ENCODE peak calls at places on chromosomes 1 and 21, in eight cellular contexts. One of them, this sample, is unnamed.

GRCh38 chr1:199691540-199691939 is 336.0 kb upstream of the NR5A2 start:
- DNase-seq in body of pancreas: no peak
- DNase-seq in HCT116: peak
- DNase-seq in effector memory CD4-positive, alpha-beta T cell: no peak
- DNase-seq in upper lobe of right lung: no peak
- DNase-seq in dorsolateral prefrontal cortex: no peak
- DNase-seq in CD8-positive, alpha-beta memory T cell: no peak
- DNase-seq in GM12878: no peak
- DNase-seq in this sample: no peak

GRCh38 chr1:209755926-209756607 is at the start of gene TRAF3IP3:
- DNase-seq in body of pancreas: no peak
- DNase-seq in HCT116: no peak
- DNase-seq in effector memory CD4-positive, alpha-beta T cell: peak
- DNase-seq in upper lobe of right lung: no peak
- DNase-seq in dorsolateral prefrontal cortex: no peak
- DNase-seq in CD8-positive, alpha-beta memory T cell: peak
- DNase-seq in GM12878: peak
- DNase-seq in this sample: no peak

GRCh38 chr1:27436204-27437159 is 44.1 kb downstream of the GPR3 start:
- DNase-seq in body of pancreas: no peak
- DNase-seq in HCT116: peak
- DNase-seq in effector memory CD4-positive, alpha-beta T cell: no peak
- DNase-seq in upper lobe of right lung: no peak
- DNase-seq in dorsolateral prefrontal cortex: no peak
- DNase-seq in CD8-positive, alpha-beta memory T cell: no peak
- DNase-seq in GM12878: no peak
- DNase-seq in this sample: no peak

GRCh38 chr1:86450847-86451246 is 17.9 kb upstream of the CLCA1 start:
- DNase-seq in body of pancreas: no peak
- DNase-seq in HCT116: no peak
- DNase-seq in effector memory CD4-positive, alpha-beta T cell: no peak
- DNase-seq in upper lobe of right lung: no peak
- DNase-seq in dorsolateral prefrontal cortex: no peak
- DNase-seq in CD8-positive, alpha-beta memory T cell: no peak
- DNase-seq in GM12878: no peak
- DNase-seq in this sample: no peak

GRCh38 chr1:175434268-175434860 is 241.8 kb upstream of the KIAA0040 start:
- DNase-seq in body of pancreas: peak
- DNase-seq in HCT116: no peak
- DNase-seq in effector memory CD4-positive, alpha-beta T cell: no peak
- DNase-seq in upper lobe of right lung: no peak
- DNase-seq in dorsolateral prefrontal cortex: no peak
- DNase-seq in CD8-positive, alpha-beta memory T cell: no peak
- DNase-seq in GM12878: no peak
- DNase-seq in this sample: no peak

GRCh38 chr1:165884690-165885304 is 57.4 kb downstream of the UCK2 start:
- DNase-seq in body of pancreas: no peak
- DNase-seq in HCT116: no peak
- DNase-seq in effector memory CD4-positive, alpha-beta T cell: no peak
- DNase-seq in upper lobe of right lung: no peak
- DNase-seq in dorsolateral prefrontal cortex: no peak
- DNase-seq in CD8-positive, alpha-beta memory T cell: no peak
- DNase-seq in GM12878: no peak
- DNase-seq in this sample: no peak

GRCh38 chr1:67489643-67490042 is 59.4 kb upstream of the SERBP1 start:
- DNase-seq in body of pancreas: no peak
- DNase-seq in HCT116: peak
- DNase-seq in effector memory CD4-positive, alpha-beta T cell: no peak
- DNase-seq in upper lobe of right lung: no peak
- DNase-seq in dorsolateral prefrontal cortex: no peak
- DNase-seq in CD8-positive, alpha-beta memory T cell: no peak
- DNase-seq in GM12878: peak
- DNase-seq in this sample: no peak

GRCh38 chr1:89555550-89555949 is 30.9 kb downstream of the LRRC8B start:
- DNase-seq in body of pancreas: no peak
- DNase-seq in HCT116: no peak
- DNase-seq in effector memory CD4-positive, alpha-beta T cell: no peak
- DNase-seq in upper lobe of right lung: no peak
- DNase-seq in dorsolateral prefrontal cortex: no peak
- DNase-seq in CD8-positive, alpha-beta memory T cell: no peak
- DNase-seq in GM12878: no peak
- DNase-seq in this sample: no peak

GRCh38 chr1:234683856-234684632 is 74.1 kb upstream of the IRF2BP2 start:
- DNase-seq in body of pancreas: peak
- DNase-seq in HCT116: peak
- DNase-seq in effector memory CD4-positive, alpha-beta T cell: no peak
- DNase-seq in upper lobe of right lung: peak
- DNase-seq in dorsolateral prefrontal cortex: no peak
- DNase-seq in CD8-positive, alpha-beta memory T cell: no peak
- DNase-seq in GM12878: no peak
- DNase-seq in this sample: no peak

GRCh38 chr1:82762829-82763532 is 962.2 kb downstream of the ADGRL2 start:
- DNase-seq in body of pancreas: no peak
- DNase-seq in HCT116: no peak
- DNase-seq in effector memory CD4-positive, alpha-beta T cell: no peak
- DNase-seq in upper lobe of right lung: no peak
- DNase-seq in dorsolateral prefrontal cortex: no peak
- DNase-seq in CD8-positive, alpha-beta memory T cell: no peak
- DNase-seq in GM12878: peak
- DNase-seq in this sample: no peak

GRCh38 chr21:28908351-28908750 is 84.3 kb downstream of the LTN1 start:
- DNase-seq in body of pancreas: no peak
- DNase-seq in HCT116: no peak
- DNase-seq in effector memory CD4-positive, alpha-beta T cell: no peak
- DNase-seq in upper lobe of right lung: no peak
- DNase-seq in dorsolateral prefrontal cortex: no peak
- DNase-seq in CD8-positive, alpha-beta memory T cell: no peak
- DNase-seq in GM12878: no peak
- DNase-seq in this sample: no peak

GRCh38 chr21:25558123-25558522 is 49.2 kb downstream of the MRPL39 start:
- DNase-seq in body of pancreas: no peak
- DNase-seq in HCT116: no peak
- DNase-seq in effector memory CD4-positive, alpha-beta T cell: no peak
- DNase-seq in upper lobe of right lung: no peak
- DNase-seq in dorsolateral prefrontal cortex: no peak
- DNase-seq in CD8-positive, alpha-beta memory T cell: no peak
- DNase-seq in GM12878: no peak
- DNase-seq in this sample: no peak

GRCh38 chr21:32312321-32312720 is 13.7 kb downstream of the MRAP start:
- DNase-seq in body of pancreas: no peak
- DNase-seq in HCT116: no peak
- DNase-seq in effector memory CD4-positive, alpha-beta T cell: no peak
- DNase-seq in upper lobe of right lung: no peak
- DNase-seq in dorsolateral prefrontal cortex: no peak
- DNase-seq in CD8-positive, alpha-beta memory T cell: no peak
- DNase-seq in GM12878: no peak
- DNase-seq in this sample: no peak

GRCh38 chr1:15174615-15174983 is 21.1 kb downstream of the TMEM51 start:
- DNase-seq in body of pancreas: no peak
- DNase-seq in HCT116: no peak
- DNase-seq in effector memory CD4-positive, alpha-beta T cell: no peak
- DNase-seq in upper lobe of right lung: no peak
- DNase-seq in dorsolateral prefrontal cortex: no peak
- DNase-seq in CD8-positive, alpha-beta memory T cell: no peak
- DNase-seq in GM12878: no peak
- DNase-seq in this sample: no peak

GRCh38 chr1:160361199-160361598 is 5.7 kb upstream of the NHLH1 start:
- DNase-seq in body of pancreas: no peak
- DNase-seq in HCT116: no peak
- DNase-seq in effector memory CD4-positive, alpha-beta T cell: no peak
- DNase-seq in upper lobe of right lung: no peak
- DNase-seq in dorsolateral prefrontal cortex: no peak
- DNase-seq in CD8-positive, alpha-beta memory T cell: no peak
- DNase-seq in GM12878: no peak
- DNase-seq in this sample: no peak

GRCh38 chr21:15730484-15731242 is 881 bp downstream of the USP25 start:
- DNase-seq in body of pancreas: no peak
- DNase-seq in HCT116: no peak
- DNase-seq in effector memory CD4-positive, alpha-beta T cell: no peak
- DNase-seq in upper lobe of right lung: no peak
- DNase-seq in dorsolateral prefrontal cortex: no peak
- DNase-seq in CD8-positive, alpha-beta memory T cell: no peak
- DNase-seq in GM12878: no peak
- DNase-seq in this sample: no peak

GRCh38 chr1:37890378-37891014 is 31.1 kb upstream of the MTF1 start:
- DNase-seq in body of pancreas: no peak
- DNase-seq in HCT116: peak
- DNase-seq in effector memory CD4-positive, alpha-beta T cell: no peak
- DNase-seq in upper lobe of right lung: no peak
- DNase-seq in dorsolateral prefrontal cortex: no peak
- DNase-seq in CD8-positive, alpha-beta memory T cell: no peak
- DNase-seq in GM12878: peak
- DNase-seq in this sample: no peak

GRCh38 chr1:33349081-33349759 is 28.3 kb upstream of the A3GALT2 start:
- DNase-seq in body of pancreas: peak
- DNase-seq in HCT116: no peak
- DNase-seq in effector memory CD4-positive, alpha-beta T cell: peak
- DNase-seq in upper lobe of right lung: peak
- DNase-seq in dorsolateral prefrontal cortex: peak
- DNase-seq in CD8-positive, alpha-beta memory T cell: peak
- DNase-seq in GM12878: no peak
- DNase-seq in this sample: no peak

GRCh38 chr1:109250454-109251276 is 1.3 kb downstream of the CELSR2 start:
- DNase-seq in body of pancreas: no peak
- DNase-seq in HCT116: no peak
- DNase-seq in effector memory CD4-positive, alpha-beta T cell: no peak
- DNase-seq in upper lobe of right lung: peak
- DNase-seq in dorsolateral prefrontal cortex: no peak
- DNase-seq in CD8-positive, alpha-beta memory T cell: no peak
- DNase-seq in GM12878: no peak
- DNase-seq in this sample: no peak

GRCh38 chr1:109252893-109253802 is 3.8 kb downstream of the CELSR2 start:
- DNase-seq in body of pancreas: peak
- DNase-seq in HCT116: no peak
- DNase-seq in effector memory CD4-positive, alpha-beta T cell: no peak
- DNase-seq in upper lobe of right lung: peak
- DNase-seq in dorsolateral prefrontal cortex: peak
- DNase-seq in CD8-positive, alpha-beta memory T cell: no peak
- DNase-seq in GM12878: no peak
- DNase-seq in this sample: no peak

GRCh38 chr1:109249654-109250401 is 489 bp downstream of the CELSR2 start:
- DNase-seq in body of pancreas: no peak
- DNase-seq in HCT116: no peak
- DNase-seq in effector memory CD4-positive, alpha-beta T cell: no peak
- DNase-seq in upper lobe of right lung: peak
- DNase-seq in dorsolateral prefrontal cortex: no peak
- DNase-seq in CD8-positive, alpha-beta memory T cell: no peak
- DNase-seq in GM12878: no peak
- DNase-seq in this sample: no peak

GRCh38 chr1:109252167-109252892 is 3.0 kb downstream of the CELSR2 start:
- DNase-seq in body of pancreas: no peak
- DNase-seq in HCT116: no peak
- DNase-seq in effector memory CD4-positive, alpha-beta T cell: no peak
- DNase-seq in upper lobe of right lung: peak
- DNase-seq in dorsolateral prefrontal cortex: no peak
- DNase-seq in CD8-positive, alpha-beta memory T cell: no peak
- DNase-seq in GM12878: no peak
- DNase-seq in this sample: no peak

GRCh38 chr1:109251277-109252166 is 2.2 kb downstream of the CELSR2 start:
- DNase-seq in body of pancreas: no peak
- DNase-seq in HCT116: no peak
- DNase-seq in effector memory CD4-positive, alpha-beta T cell: no peak
- DNase-seq in upper lobe of right lung: peak
- DNase-seq in dorsolateral prefrontal cortex: no peak
- DNase-seq in CD8-positive, alpha-beta memory T cell: no peak
- DNase-seq in GM12878: no peak
- DNase-seq in this sample: no peak
- H3K27ac ChIP-seq in body of pancreas: no peak
- H3K27ac ChIP-seq in HCT116: no peak
- H3K27ac ChIP-seq in effector memory CD4-positive, alpha-beta T cell: no peak
- H3K27ac ChIP-seq in upper lobe of right lung: no peak
- H3K27ac ChIP-seq in dorsolateral prefrontal cortex: no peak
- H3K27ac ChIP-seq in CD8-positive, alpha-beta memory T cell: no peak
- H3K27ac ChIP-seq in GM12878: no peak
- H3K27ac ChIP-seq in this sample: no peak

GRCh38 chr1:207047529-207047928 is 3.5 kb downstream of the YOD1 start:
- DNase-seq in body of pancreas: no peak
- DNase-seq in HCT116: no peak
- DNase-seq in effector memory CD4-positive, alpha-beta T cell: no peak
- DNase-seq in upper lobe of right lung: no peak
- DNase-seq in dorsolateral prefrontal cortex: no peak
- DNase-seq in CD8-positive, alpha-beta memory T cell: no peak
- DNase-seq in GM12878: no peak
- DNase-seq in this sample: no peak
- H3K4me3 ChIP-seq in body of pancreas: no peak
- H3K4me3 ChIP-seq in HCT116: no peak
- H3K4me3 ChIP-seq in effector memory CD4-positive, alpha-beta T cell: no peak
- H3K4me3 ChIP-seq in upper lobe of right lung: no peak
- H3K4me3 ChIP-seq in dorsolateral prefrontal cortex: no peak
- H3K4me3 ChIP-seq in CD8-positive, alpha-beta memory T cell: no peak
- H3K4me3 ChIP-seq in GM12878: no peak
- H3K4me3 ChIP-seq in this sample: no peak

DNA sequence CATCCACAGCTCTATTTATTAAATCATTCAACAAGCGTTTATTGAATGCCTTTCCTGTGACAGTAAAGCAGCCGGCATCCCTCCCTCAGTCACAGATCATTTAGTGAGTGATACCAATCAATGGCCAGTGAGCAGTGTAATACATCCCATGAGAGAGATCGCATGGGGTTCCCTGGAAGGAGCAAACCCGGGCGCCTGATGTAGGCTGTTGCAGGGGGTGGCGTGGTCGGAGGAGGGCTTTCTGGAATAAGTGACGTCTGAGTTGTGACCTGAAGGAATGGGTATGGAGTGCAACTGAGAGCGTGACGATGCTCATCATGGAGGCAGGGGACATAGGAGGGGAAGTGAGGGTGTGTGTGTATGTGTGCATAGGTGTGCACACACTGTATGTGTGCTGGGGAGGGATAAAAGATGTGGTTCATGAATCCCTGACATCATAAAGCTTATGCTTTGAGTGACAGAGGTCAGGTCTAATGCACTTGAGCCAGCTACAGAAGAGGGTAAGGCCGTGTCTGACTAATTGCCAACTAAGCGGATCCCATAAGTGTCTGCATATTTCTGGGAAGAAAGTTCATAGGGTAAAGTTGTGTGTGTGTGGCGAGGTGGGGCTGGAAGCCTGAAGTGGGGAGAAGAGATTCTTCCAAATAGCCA is 6.5 kb downstream of the FCMR start:
- DNase-seq in body of pancreas: no peak
- DNase-seq in HCT116: no peak
- DNase-seq in effector memory CD4-positive, alpha-beta T cell: no peak
- DNase-seq in upper lobe of right lung: no peak
- DNase-seq in dorsolateral prefrontal cortex: no peak
- DNase-seq in CD8-positive, alpha-beta memory T cell: no peak
- DNase-seq in GM12878: no peak
- DNase-seq in this sample: no peak
- H3K27ac ChIP-seq in body of pancreas: no peak
- H3K27ac ChIP-seq in HCT116: no peak
- H3K27ac ChIP-seq in effector memory CD4-positive, alpha-beta T cell: peak
- H3K27ac ChIP-seq in upper lobe of right lung: no peak
- H3K27ac ChIP-seq in dorsolateral prefrontal cortex: no peak
- H3K27ac ChIP-seq in CD8-positive, alpha-beta memory T cell: no peak
- H3K27ac ChIP-seq in GM12878: no peak
- H3K27ac ChIP-seq in this sample: no peak

DNA sequence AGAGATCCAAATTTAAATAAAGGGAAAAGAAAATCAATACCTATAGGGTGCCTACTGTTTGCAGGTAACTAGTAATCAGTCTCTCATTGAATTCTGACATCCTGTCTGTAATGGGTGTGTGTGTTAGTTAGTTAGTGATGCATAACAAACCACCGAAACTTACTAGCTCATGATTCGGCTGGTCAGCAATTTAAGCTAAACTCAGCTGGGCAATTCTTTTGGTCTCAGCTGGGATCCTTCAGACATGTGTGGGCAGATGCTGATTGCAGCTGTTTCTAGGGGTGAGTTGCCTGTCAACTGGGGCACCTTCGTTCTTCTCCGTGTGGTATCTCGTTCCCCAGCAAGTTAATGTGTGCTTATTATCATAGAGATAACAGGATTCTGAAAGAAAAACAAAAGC is 40.2 kb upstream of the ZNF124 start:
- DNase-seq in body of pancreas: no peak
- DNase-seq in HCT116: no peak
- DNase-seq in effector memory CD4-positive, alpha-beta T cell: no peak
- DNase-seq in upper lobe of right lung: no peak
- DNase-seq in dorsolateral prefrontal cortex: no peak
- DNase-seq in CD8-positive, alpha-beta memory T cell: no peak
- DNase-seq in GM12878: peak
- DNase-seq in this sample: no peak
- H3K4me3 ChIP-seq in body of pancreas: no peak
- H3K4me3 ChIP-seq in HCT116: no peak
- H3K4me3 ChIP-seq in effector memory CD4-positive, alpha-beta T cell: no peak
- H3K4me3 ChIP-seq in upper lobe of right lung: no peak
- H3K4me3 ChIP-seq in dorsolateral prefrontal cortex: no peak
- H3K4me3 ChIP-seq in CD8-positive, alpha-beta memory T cell: no peak
- H3K4me3 ChIP-seq in GM12878: no peak
- H3K4me3 ChIP-seq in this sample: no peak